ENCODE peak calls at places on chromosomes 5 and 9, in four cellular contexts. One of them, this sample, is unnamed. For H3K36me3, the result is how much of the 10 kb centered on the place peaks cover.

GRCh38 chr9:123049589-123050222 is 16.2 kb downstream of the GPR21 start:
- DNase-seq in OCI-LY7: no peak
- DNase-seq in CD8-positive, alpha-beta T cell: no peak
- DNase-seq in PC-9: no peak
- DNase-seq in this sample: no peak

GRCh38 chr9:109331353-109331752 is 10.5 kb upstream of the EPB41L4B start:
- DNase-seq in OCI-LY7: no peak
- DNase-seq in CD8-positive, alpha-beta T cell: no peak
- DNase-seq in PC-9: peak
- DNase-seq in this sample: peak

GRCh38 chr5:137344021-137344420 is 155.1 kb downstream of the SPOCK1 start:
- DNase-seq in OCI-LY7: no peak
- DNase-seq in CD8-positive, alpha-beta T cell: no peak
- DNase-seq in PC-9: no peak
- DNase-seq in this sample: no peak

GRCh38 chr5:96876292-96876850 is at the start of gene ERAP2:
- DNase-seq in OCI-LY7: peak
- DNase-seq in CD8-positive, alpha-beta T cell: no peak
- DNase-seq in PC-9: no peak
- DNase-seq in this sample: peak

GRCh38 chr9:101718176-101718575 is 20.3 kb downstream of the GRIN3A start:
- DNase-seq in OCI-LY7: no peak
- DNase-seq in CD8-positive, alpha-beta T cell: no peak
- DNase-seq in PC-9: no peak
- DNase-seq in this sample: no peak

GRCh38 chr5:169142264-169142970 is 158.5 kb downstream of the SLIT3 start:
- DNase-seq in OCI-LY7: no peak
- DNase-seq in CD8-positive, alpha-beta T cell: no peak
- DNase-seq in PC-9: no peak
- DNase-seq in this sample: no peak

GRCh38 chr9:35650341-35651158 is at the start of gene SIT1:
- DNase-seq in OCI-LY7: peak
- DNase-seq in CD8-positive, alpha-beta T cell: no peak
- DNase-seq in PC-9: no peak
- DNase-seq in this sample: no peak

GRCh38 chr9:38423939-38424843 is at the start of gene IGFBPL1:
- DNase-seq in OCI-LY7: no peak
- DNase-seq in CD8-positive, alpha-beta T cell: no peak
- DNase-seq in PC-9: no peak
- DNase-seq in this sample: no peak

GRCh38 chr5:33227746-33228145 is 213.0 kb upstream of the TARS1 start:
- DNase-seq in OCI-LY7: no peak
- DNase-seq in CD8-positive, alpha-beta T cell: no peak
- DNase-seq in PC-9: no peak
- DNase-seq in this sample: no peak

GRCh38 chr9:106970219-106970975 is 107.4 kb downstream of the ZNF462 start:
- DNase-seq in OCI-LY7: no peak
- DNase-seq in CD8-positive, alpha-beta T cell: no peak
- DNase-seq in PC-9: no peak
- DNase-seq in this sample: no peak

GRCh38 chr5:51159606-51160005 is 223.6 kb upstream of the ISL1 start:
- DNase-seq in OCI-LY7: no peak
- DNase-seq in CD8-positive, alpha-beta T cell: no peak
- DNase-seq in PC-9: no peak
- DNase-seq in this sample: no peak

GRCh38 chr5:157476699-157477408 is 16.8 kb downstream of the NIPAL4 start:
- DNase-seq in OCI-LY7: peak
- DNase-seq in CD8-positive, alpha-beta T cell: no peak
- DNase-seq in PC-9: peak
- DNase-seq in this sample: peak

GRCh38 chr9:97272072-97272471 is 35.4 kb upstream of the CCDC180 start:
- DNase-seq in OCI-LY7: no peak
- DNase-seq in CD8-positive, alpha-beta T cell: no peak
- DNase-seq in PC-9: no peak
- DNase-seq in this sample: no peak

GRCh38 chr9:121921444-121921843 is 171.7 kb downstream of the TTLL11 start:
- DNase-seq in OCI-LY7: peak
- DNase-seq in CD8-positive, alpha-beta T cell: no peak
- DNase-seq in PC-9: no peak
- DNase-seq in this sample: no peak

GRCh38 chr5:166117062-166117743 is 2174.2 kb upstream of the WWC1 start:
- DNase-seq in OCI-LY7: no peak
- DNase-seq in CD8-positive, alpha-beta T cell: no peak
- DNase-seq in PC-9: no peak
- DNase-seq in this sample: no peak

GRCh38 chr9:74543145-74543544 is 46.0 kb downstream of the RORB start:
- DNase-seq in OCI-LY7: no peak
- DNase-seq in CD8-positive, alpha-beta T cell: no peak
- DNase-seq in PC-9: no peak
- DNase-seq in this sample: no peak

GRCh38 chr9:113155911-113156559 is 5.2 kb downstream of the SLC31A2 start:
- DNase-seq in OCI-LY7: no peak
- DNase-seq in CD8-positive, alpha-beta T cell: no peak
- DNase-seq in PC-9: no peak
- DNase-seq in this sample: no peak

GRCh38 chr5:112316006-112316405 is 103.1 kb downstream of the EPB41L4A start:
- DNase-seq in OCI-LY7: no peak
- DNase-seq in CD8-positive, alpha-beta T cell: no peak
- DNase-seq in PC-9: peak
- DNase-seq in this sample: no peak
- H3K36me3 ChIP-seq in OCI-LY7: under half
- H3K36me3 ChIP-seq in CD8-positive, alpha-beta T cell: under half
- H3K36me3 ChIP-seq in PC-9: under half
- H3K36me3 ChIP-seq in this sample: under half

GRCh38 chr5:134917070-134917831 is 12.3 kb downstream of the PCBD2 start:
- DNase-seq in OCI-LY7: peak
- DNase-seq in CD8-positive, alpha-beta T cell: no peak
- DNase-seq in PC-9: no peak
- DNase-seq in this sample: peak
- H3K36me3 ChIP-seq in OCI-LY7: half or more
- H3K36me3 ChIP-seq in CD8-positive, alpha-beta T cell: under half
- H3K36me3 ChIP-seq in PC-9: under half
- H3K36me3 ChIP-seq in this sample: under half

GRCh38 chr5:31553863-31554262 is 21.8 kb downstream of the C5orf22 start:
- DNase-seq in OCI-LY7: no peak
- DNase-seq in CD8-positive, alpha-beta T cell: no peak
- DNase-seq in PC-9: no peak
- DNase-seq in this sample: peak
- H3K36me3 ChIP-seq in OCI-LY7: half or more
- H3K36me3 ChIP-seq in CD8-positive, alpha-beta T cell: under half
- H3K36me3 ChIP-seq in PC-9: under half
- H3K36me3 ChIP-seq in this sample: under half

GRCh38 chr5:37396352-37396751 is 17.2 kb downstream of the WDR70 start:
- DNase-seq in OCI-LY7: no peak
- DNase-seq in CD8-positive, alpha-beta T cell: no peak
- DNase-seq in PC-9: no peak
- DNase-seq in this sample: no peak

DNA sequence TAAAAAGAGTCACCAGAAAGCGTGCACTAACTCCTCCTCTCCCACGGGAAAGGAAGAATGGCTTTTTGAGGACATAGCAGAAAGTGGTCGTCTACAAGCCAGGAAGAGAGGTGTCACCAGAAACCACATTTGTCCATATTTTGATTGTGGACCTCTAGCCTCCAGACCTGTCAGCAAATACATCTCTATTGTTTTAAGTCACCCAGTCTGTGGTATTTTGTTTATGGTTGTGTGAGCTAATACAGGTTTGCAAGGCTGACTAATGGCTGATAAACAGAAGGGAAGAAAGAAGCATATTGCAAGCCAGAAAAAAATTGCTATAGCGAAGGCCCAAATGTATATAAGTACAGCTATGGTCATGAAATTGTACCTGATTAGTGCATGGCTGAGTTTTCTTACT is 21.4 kb downstream of the WDR70 start:
- DNase-seq in OCI-LY7: no peak
- DNase-seq in CD8-positive, alpha-beta T cell: no peak
- DNase-seq in PC-9: no peak
- DNase-seq in this sample: peak
- H3K36me3 ChIP-seq in OCI-LY7: under half
- H3K36me3 ChIP-seq in CD8-positive, alpha-beta T cell: under half
- H3K36me3 ChIP-seq in PC-9: under half
- H3K36me3 ChIP-seq in this sample: under half

GRCh38 chr5:7878381-7878873 is 9.5 kb downstream of the MTRR start:
- DNase-seq in OCI-LY7: no peak
- DNase-seq in CD8-positive, alpha-beta T cell: no peak
- DNase-seq in PC-9: no peak
- DNase-seq in this sample: peak
- H3K36me3 ChIP-seq in OCI-LY7: half or more
- H3K36me3 ChIP-seq in CD8-positive, alpha-beta T cell: under half
- H3K36me3 ChIP-seq in PC-9: under half
- H3K36me3 ChIP-seq in this sample: half or more

GRCh38 chr5:10684303-10685086 is 76.5 kb downstream of the DAP start:
- DNase-seq in OCI-LY7: no peak
- DNase-seq in CD8-positive, alpha-beta T cell: no peak
- DNase-seq in PC-9: no peak
- DNase-seq in this sample: no peak
- H3K36me3 ChIP-seq in OCI-LY7: under half
- H3K36me3 ChIP-seq in CD8-positive, alpha-beta T cell: under half
- H3K36me3 ChIP-seq in PC-9: under half
- H3K36me3 ChIP-seq in this sample: half or more

GRCh38 chr9:26880262-26880661 is 12.3 kb downstream of the CAAP1 start:
- DNase-seq in OCI-LY7: no peak
- DNase-seq in CD8-positive, alpha-beta T cell: no peak
- DNase-seq in PC-9: no peak
- DNase-seq in this sample: no peak
- H3K36me3 ChIP-seq in OCI-LY7: half or more
- H3K36me3 ChIP-seq in CD8-positive, alpha-beta T cell: under half
- H3K36me3 ChIP-seq in PC-9: under half
- H3K36me3 ChIP-seq in this sample: under half

This sample was measured in PC-3.